ENCODE peak calls at places on chromosomes 1 and 21, in ten cellular contexts. P is heart left ventricle; D is iris pigment epithelial cell; V is ELR; A is HAP-1; C is stromal cell of bone marrow; T is stimulated activated CD4-positive, alpha-beta T cell treated with anti-CD3 and anti-CD28 coated beads, Interleukin-1b, Interleukin-23, amount 100 ng/mL, for 24 hours; H is astrocyte; E is adipocyte; N is M059J. J is an unnamed sample.

GRCh38 chr1:152768847-152769533 is 6.0 kb upstream of the LCE1F start:
- DNase-seq in E (no peak), H (no peak), T (no peak), D (no peak), P (no peak), V (peak; percentile 76), C (peak; percentile 9), A (no peak), N (no peak), J (no peak)

GRCh38 chr21:42308914-42309752 is 6.1 kb downstream of the TFF3 start:
- DNase-seq in P (no peak), H (no peak), T (no peak), E (no peak), D (no peak), N (no peak), A (no peak), V (no peak), C (no peak), J (no peak)

GRCh38 chr1:237032029-237032428 is 10.0 kb upstream of the RYR2 start:
- DNase-seq in D (peak; percentile 2), E (no peak), H (no peak), T (no peak), P (no peak), C (no peak), N (peak; percentile 66), A (no peak), V (peak; percentile 6), J (no peak)

GRCh38 chr1:205629751-205630150 is 2.1 kb downstream of the ELK4 start:
- DNase-seq in A (no peak), N (peak; percentile 12), P (no peak), T (no peak), H (no peak), C (no peak), V (no peak), D (no peak), E (no peak), J (no peak)

GRCh38 chr1:11100149-11100493 is 452 bp upstream of the EXOSC10 start:
- DNase-seq in P (no peak), E (no peak), D (no peak), V (no peak), N (no peak), T (no peak), C (no peak), H (no peak), A (no peak), J (no peak)

GRCh38 chr1:237677979-237678378 is 212.7 kb downstream of the ZP4 start:
- DNase-seq in H (peak; percentile 53), P (no peak), E (peak; percentile 67), N (peak; percentile 59), A (peak; percentile 12), C (peak; percentile 6), V (peak; percentile 91), D (peak; percentile 70), T (no peak), J (no peak)

GRCh38 chr1:241518447-241519307 is 878 bp downstream of the FH start:
- DNase-seq in P (no peak), A (peak; percentile 37), T (peak; percentile 14), H (peak; percentile 20), N (peak; percentile 31), V (peak; percentile 39), E (peak; percentile 66), D (peak; percentile 57), C (peak; percentile 3), J (peak; percentile 13)

GRCh38 chr1:9539829-9540550 is 725 bp downstream of the SLC25A33 start:
- DNase-seq in C (no peak), V (peak; percentile 74), E (peak; percentile 83), A (peak; percentile 51), N (peak; percentile 74), H (peak; percentile 27), P (peak; percentile 62), D (peak; percentile 47), T (peak; percentile 35), J (no peak)

GRCh38 chr21:43203523-43204080 is 34.8 kb downstream of the CRYAA start:
- DNase-seq in T (no peak), A (no peak), P (no peak), C (no peak), D (no peak), N (no peak), V (no peak), E (no peak), H (no peak), J (no peak)

GRCh38 chr1:211604548-211604947 is 25.6 kb upstream of the SLC30A1 start:
- DNase-seq in D (no peak), C (no peak), V (no peak), N (no peak), E (no peak), H (no peak), A (no peak), P (no peak), T (no peak), J (no peak)

GRCh38 chr1:89085781-89086180 is 20.8 kb upstream of the GBP1 start:
- DNase-seq in P (no peak), A (no peak), D (peak; percentile 41), C (peak; percentile 37), E (peak; percentile 75), N (peak; percentile 40), T (no peak), V (peak; percentile 56), H (no peak), J (peak; percentile 72)

GRCh38 chr1:108041360-108042143 is 76.6 kb upstream of the VAV3 start:
- DNase-seq in V (no peak), E (peak; percentile 68), H (no peak), C (no peak), N (no peak), P (no peak), A (no peak), D (no peak), T (no peak), J (no peak)

GRCh38 chr1:185734929-185735666 is 907 bp downstream of the HMCN1 start:
- DNase-seq in H (no peak), T (no peak), D (peak; percentile 14), N (no peak), C (no peak), V (peak; percentile 10), P (no peak), A (no peak), E (peak; percentile 53), J (no peak)

GRCh38 chr1:219265026-219265515 is 91.4 kb downstream of the LYPLAL1 start:
- DNase-seq in V (peak; percentile 8), C (no peak), H (peak; percentile 29), A (no peak), D (peak; percentile 37), N (no peak), T (no peak), E (no peak), P (no peak), J (no peak)

GRCh38 chr1:234170067-234170466 is 203.2 kb upstream of the COA6 start:
- DNase-seq in C (no peak), V (no peak), T (no peak), N (no peak), A (no peak), E (no peak), H (no peak), D (no peak), P (no peak), J (no peak)

GRCh38 chr1:203179328-203180009 is 3.8 kb upstream of the MYBPH start:
- DNase-seq in P (no peak), C (no peak), D (no peak), V (no peak), T (no peak), E (no peak), H (no peak), N (no peak), A (no peak), J (no peak)

GRCh38 chr1:179016694-179017382 is 8.9 kb upstream of the FAM20B start:
- DNase-seq in D (peak; percentile 94), H (peak; percentile 90), P (peak; percentile 88), T (no peak), V (peak; percentile 89), N (peak; percentile 98), C (peak; percentile 96), E (peak; percentile 94), A (peak; percentile 88), J (peak; percentile 27)

GRCh38 chr1:243693764-243694163 is 156.3 kb downstream of the AKT3 start:
- DNase-seq in P (no peak), N (no peak), E (no peak), H (no peak), V (no peak), D (no peak), A (no peak), C (no peak), T (no peak), J (no peak)

GRCh38 chr1:49627781-49628180 is 396.0 kb downstream of the AGBL4 start:
- DNase-seq in P (no peak), A (no peak), C (no peak), V (no peak), D (no peak), H (no peak), T (no peak), N (no peak), E (no peak), J (no peak)

GRCh38 chr1:113630340-113631327 is 128.7 kb downstream of the PHTF1 start:
- DNase-seq in H (no peak), C (no peak), A (no peak), T (no peak), V (no peak), P (no peak), N (no peak), E (no peak), D (no peak), J (no peak)

GRCh38 chr1:74467786-74468377 is 44.5 kb downstream of the LRRC53 start:
- DNase-seq in P (no peak), V (no peak), C (no peak), T (no peak), A (peak; percentile 14), H (no peak), E (peak; percentile 41), N (no peak), D (no peak), J (no peak)

GRCh38 chr1:45304311-45305081 is 22.2 kb upstream of the HPDL start:
- DNase-seq in P (peak; percentile 39), H (no peak), D (peak; percentile 47), E (no peak), T (no peak), C (no peak), A (peak; percentile 30), N (peak; percentile 37), V (peak; percentile 34), J (peak; percentile 23)

GRCh38 chr21:29287383-29287782 is 11.3 kb upstream of the BACH1 start:
- DNase-seq in D (peak; percentile 81), P (no peak), T (no peak), A (no peak), E (no peak), C (no peak), V (peak; percentile 40), N (no peak), H (no peak), J (no peak)

J was measured in NCI-H2107.